ENCODE peak calls at places on chromosomes 5 and 9, in six cellular contexts. I is mammary epithelial cell; J is PC-3; W is IMR-90; B is CD8-positive, alpha-beta T cell; X is body of pancreas. R is an unnamed sample. For H3K36me3, the result is how much of the 10 kb centered on the place peaks cover.

GRCh38 chr5:76537073-76537543 is 86.1 kb downstream of the F2RL2 start:
- DNase-seq in X (no peak), B (no peak), J (peak), W (peak), I (no peak), R (no peak)

GRCh38 chr9:75239176-75239575 is 150.9 kb downstream of the OSTF1 start:
- DNase-seq in B (no peak), X (peak), J (peak), I (peak), W (peak), R (no peak)

GRCh38 chr9:112890106-112891081 is at the start of gene SLC46A2:
- DNase-seq in W (no peak), I (peak), B (no peak), X (peak), J (no peak), R (no peak)

GRCh38 chr9:108671156-108671555 is 184.6 kb downstream of the ACTL7B start:
- DNase-seq in W (peak), X (no peak), I (peak), J (peak), B (no peak), R (peak)

GRCh38 chr5:126338516-126339153 is 84.6 kb upstream of the GRAMD2B start:
- DNase-seq in J (no peak), B (no peak), X (no peak), W (no peak), I (no peak), R (no peak)

GRCh38 chr5:65382582-65382981 is 99.1 kb downstream of the ADAMTS6 start:
- DNase-seq in J (peak), X (no peak), I (no peak), B (no peak), W (peak), R (no peak)

GRCh38 chr5:132772291-132773070 is 4.6 kb downstream of the SEPTIN8 start:
- DNase-seq in I (no peak), X (no peak), B (no peak), J (no peak), W (no peak), R (no peak)

GRCh38 chr9:93651521-93651950 is 75.2 kb downstream of the PHF2 start:
- DNase-seq in I (no peak), W (no peak), J (no peak), B (no peak), X (no peak), R (no peak)

GRCh38 chr5:132057498-132058255 is 2.8 kb upstream of the IL3 start:
- DNase-seq in W (no peak), X (no peak), B (peak), J (no peak), I (no peak), R (no peak)

GRCh38 chr9:134458111-134458845 is 132.0 kb downstream of the RXRA start:
- DNase-seq in W (peak), I (no peak), J (no peak), B (no peak), X (no peak), R (no peak)

GRCh38 chr5:120096413-120096812 is 367.7 kb upstream of the PRR16 start:
- DNase-seq in B (no peak), X (no peak), W (peak), J (peak), I (peak), R (no peak)

GRCh38 chr5:67133781-67134180 is 62.8 kb downstream of the CD180 start:
- DNase-seq in B (no peak), W (no peak), I (no peak), X (no peak), J (no peak), R (no peak)

GRCh38 chr9:108963459-108964143 is 29.4 kb downstream of the ABITRAM start:
- DNase-seq in X (no peak), W (peak), I (no peak), J (no peak), B (no peak), R (no peak)

GRCh38 chr5:135122797-135123196 is 88.8 kb upstream of the PITX1 start:
- DNase-seq in I (no peak), W (no peak), X (no peak), J (no peak), B (no peak), R (no peak)

GRCh38 chr5:92758552-92758951 is 822.5 kb downstream of the NR2F1-AS1 start:
- DNase-seq in I (peak), W (peak), B (no peak), X (no peak), J (peak), R (no peak)

GRCh38 chr9:23820731-23821399 is 5.2 kb downstream of the ELAVL2 start:
- DNase-seq in B (no peak), I (no peak), W (no peak), J (peak), X (no peak), R (no peak)

GRCh38 chr9:31745468-31745867 is 639.0 kb upstream of the ACO1 start:
- DNase-seq in J (no peak), I (no peak), X (no peak), W (no peak), B (no peak), R (no peak)

GRCh38 chr5:98770911-98771322 is 2.5 kb upstream of the RGMB start:
- DNase-seq in J (no peak), I (peak), X (no peak), W (peak), B (no peak), R (no peak)

GRCh38 chr5:140565780-140566095 is 1.1 kb downstream of the SLC35A4 start:
- DNase-seq in I (no peak), B (no peak), J (no peak), W (no peak), X (no peak), R (no peak)

GRCh38 chr5:14331377-14331776 is 188.2 kb downstream of the TRIO start:
- DNase-seq in X (no peak), B (no peak), I (no peak), W (peak), J (no peak), R (no peak)

GRCh38 chr5:145510324-145510723 is 324.8 kb downstream of the PRELID2 start:
- DNase-seq in J (no peak), I (no peak), B (no peak), X (peak), W (peak), R (no peak)

GRCh38 chr9:69674112-69674511 is 1.9 kb upstream of the APBA1 start:
- DNase-seq in X (no peak), I (no peak), J (peak), W (no peak), B (no peak), R (no peak)

GRCh38 chr5:142404046-142404477 is 79.2 kb upstream of the SPRY4 start:
- DNase-seq in W (peak), X (no peak), J (no peak), B (no peak), I (no peak), R (no peak)

GRCh38 chr9:37947987-37948386 is 44.1 kb upstream of the SLC25A51 start:
- DNase-seq in J (no peak), I (peak), W (no peak), B (no peak), X (no peak), R (no peak)

GRCh38 chr9:77427256-77427927 is 220.7 kb downstream of the GNA14 start:
- DNase-seq in I (no peak), B (no peak), X (no peak), J (no peak), W (no peak), R (no peak)

GRCh38 chr9:75992480-75993206 is 102.2 kb downstream of the PCSK5 start:
- DNase-seq in J (no peak), W (no peak), B (no peak), X (no peak), I (no peak), R (no peak)

GRCh38 chr9:109241931-109242330 is 74.9 kb upstream of the FRRS1L start:
- DNase-seq in J (no peak), W (no peak), X (peak), B (no peak), I (no peak), R (no peak)

GRCh38 chr5:41281215-41281810 is 68.0 kb upstream of the C6 start:
- DNase-seq in I (no peak), B (no peak), X (no peak), J (no peak), W (no peak), R (no peak)

GRCh38 chr9:13205824-13206223 is 73.7 kb downstream of the MPDZ start:
- DNase-seq in B (no peak), X (no peak), J (no peak), W (no peak), I (no peak), R (no peak)

GRCh38 chr5:112583166-112583565 is 154.5 kb upstream of the APC start:
- DNase-seq in J (no peak), B (no peak), I (no peak), X (no peak), W (no peak), R (no peak)

GRCh38 chr5:24364711-24365110 is 280.1 kb downstream of the CDH10 start:
- DNase-seq in W (no peak), X (no peak), I (no peak), B (no peak), J (no peak), R (no peak)

GRCh38 chr9:35771524-35771923 is 17.4 kb upstream of the MSMP start:
- DNase-seq in J (peak), X (peak), I (peak), W (no peak), B (no peak), R (no peak)

GRCh38 chr5:119315516-119315949 is 40.3 kb upstream of the TNFAIP8 start:
- DNase-seq in I (peak), B (peak), X (no peak), J (peak), W (no peak), R (no peak)

GRCh38 chr5:168699002-168699401 is 119.8 kb upstream of the PANK3 start:
- DNase-seq in W (no peak), X (no peak), I (no peak), B (no peak), J (no peak), R (no peak)

GRCh38 chr5:175657593-175658271 is at the start of gene HRH2:
- DNase-seq in W (no peak), X (no peak), I (peak), J (no peak), B (peak), R (no peak)

GRCh38 chr5:133236976-133237375 is 185.2 kb downstream of the HSPA4 start:
- DNase-seq in W (no peak), I (no peak), X (no peak), B (no peak), J (no peak), R (no peak)

GRCh38 chr9:35501941-35502340 is 12.0 kb downstream of the RUSC2 start:
- DNase-seq in I (no peak), J (no peak), W (no peak), B (no peak), X (no peak), R (no peak)

GRCh38 chr9:83955985-83956287 is 24.1 kb downstream of the HNRNPK start:
- DNase-seq in J (no peak), I (no peak), B (no peak), X (no peak), W (no peak), R (no peak)

GRCh38 chr5:135246923-135247795 is 151.9 kb downstream of the MACROH2A1 start:
- DNase-seq in W (peak), B (no peak), I (peak), J (peak), X (no peak), R (no peak)

GRCh38 chr5:17294639-17295311 is 77.3 kb downstream of the BASP1 start:
- DNase-seq in B (no peak), I (no peak), J (no peak), X (no peak), W (no peak), R (no peak)

GRCh38 chr5:17290620-17290974 is 73.2 kb downstream of the BASP1 start:
- DNase-seq in I (no peak), X (no peak), W (no peak), B (no peak), J (no peak), R (no peak)

GRCh38 chr5:17292434-17293015 is 75.1 kb downstream of the BASP1 start:
- DNase-seq in J (no peak), B (no peak), W (no peak), I (no peak), X (no peak), R (no peak)

GRCh38 chr5:17289681-17290619 is 72.5 kb downstream of the BASP1 start:
- DNase-seq in J (no peak), X (no peak), I (no peak), W (peak), B (no peak), R (no peak)

GRCh38 chr5:17295671-17296070 is 78.2 kb downstream of the BASP1 start:
- DNase-seq in J (no peak), B (no peak), W (no peak), X (no peak), I (no peak), R (no peak)
- H3K36me3 ChIP-seq in J (under half), B (under half), W (under half), X (under half), I (under half), R (under half)

DNA sequence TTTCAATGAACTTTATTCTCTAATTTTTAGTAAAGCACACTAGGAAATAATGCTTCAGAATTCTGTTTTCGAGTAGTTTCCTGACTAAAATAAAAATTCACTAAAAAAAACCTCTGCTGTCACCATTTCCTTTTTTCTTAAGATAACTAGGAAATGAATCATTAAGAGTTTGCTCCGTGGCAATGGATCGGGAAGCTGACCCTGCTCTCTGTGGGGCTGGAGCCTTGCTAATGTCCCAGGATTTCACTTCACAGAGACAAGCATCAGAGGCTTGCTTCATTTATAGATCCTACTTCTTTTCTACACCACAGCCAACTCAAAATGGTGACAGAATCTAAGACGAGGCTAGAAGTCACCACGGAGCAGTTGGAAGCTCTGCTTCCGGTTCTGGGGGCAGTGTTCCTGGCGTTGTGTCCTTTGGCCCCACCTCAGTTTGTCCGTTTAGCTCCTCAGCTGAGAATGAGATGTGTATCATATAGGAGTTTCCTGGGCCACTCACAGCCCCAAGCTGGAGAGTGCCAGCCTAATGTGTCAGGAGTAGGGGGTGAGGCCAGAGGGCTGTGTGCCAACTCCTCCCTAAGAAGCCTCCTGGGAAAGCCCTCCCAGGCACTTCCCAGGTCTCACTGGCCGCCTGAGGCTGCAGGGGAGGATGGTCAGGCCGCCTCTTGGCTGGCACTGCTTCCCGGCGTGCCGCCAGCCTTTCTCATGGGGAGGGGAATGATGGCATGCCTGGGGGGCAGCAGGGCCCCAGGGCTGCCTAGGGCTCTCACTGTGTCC is 19.6 kb downstream of the TENT4A start:
- DNase-seq in J (peak), I (peak), W (peak), X (peak), B (no peak), R (no peak)
- H3K27ac ChIP-seq in J (peak), I (peak), W (peak), X (peak), B (no peak), R (no peak)

GRCh38 chr9:107638496-107638895 is 148.9 kb upstream of the KLF4 start:
- DNase-seq in W (no peak), B (no peak), X (no peak), J (no peak), I (no peak), R (no peak)

GRCh38 chr9:107639426-107639825 is 149.9 kb upstream of the KLF4 start:
- DNase-seq in X (no peak), J (no peak), W (no peak), B (no peak), I (no peak), R (no peak)

GRCh38 chr9:107638922-107639321 is 149.4 kb upstream of the KLF4 start:
- DNase-seq in I (no peak), W (peak), J (no peak), X (peak), B (no peak), R (no peak)

GRCh38 chr9:107636596-107637405 is 147.2 kb upstream of the KLF4 start:
- DNase-seq in X (no peak), J (no peak), B (no peak), W (peak), I (no peak), R (no peak)

GRCh38 chr9:107637421-107638420 is 148.2 kb upstream of the KLF4 start:
- DNase-seq in W (peak), X (peak), B (no peak), J (peak), I (peak), R (peak)
- H3K4me3 ChIP-seq in W (peak), X (peak), B (no peak), J (peak), I (peak), R (peak)

DNA sequence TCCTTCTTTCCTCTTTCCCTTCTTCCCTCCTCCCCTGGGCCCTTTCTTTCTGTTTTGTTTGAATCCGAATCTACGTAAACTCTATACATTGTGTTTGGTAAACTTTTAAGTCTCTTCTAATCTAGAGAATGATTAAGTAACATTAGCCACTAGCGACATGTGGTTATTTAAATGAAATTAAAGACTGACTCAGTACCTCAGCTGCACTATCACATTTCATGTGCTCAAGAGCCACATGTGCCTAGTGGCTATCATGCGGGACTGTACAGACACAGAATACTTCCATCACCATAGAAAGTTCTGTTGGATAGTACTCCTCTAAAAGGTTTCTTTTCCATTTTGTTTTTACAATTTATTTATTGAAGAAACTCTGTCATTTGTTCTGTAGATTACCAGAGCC is 29.0 kb downstream of the DCTN4 start:
- DNase-seq in J (no peak), X (no peak), B (no peak), W (peak), I (no peak), R (no peak)
- H3K36me3 ChIP-seq in J (half or more), X (under half), B (half or more), W (under half), I (under half), R (under half)

GRCh38 chr9:92439921-92440750 is 15.9 kb upstream of the OMD start:
- DNase-seq in J (peak), W (peak), X (no peak), B (no peak), I (peak), R (no peak)
- H3K27ac ChIP-seq in J (peak), W (no peak), X (no peak), B (no peak), I (peak), R (no peak)

DNA sequence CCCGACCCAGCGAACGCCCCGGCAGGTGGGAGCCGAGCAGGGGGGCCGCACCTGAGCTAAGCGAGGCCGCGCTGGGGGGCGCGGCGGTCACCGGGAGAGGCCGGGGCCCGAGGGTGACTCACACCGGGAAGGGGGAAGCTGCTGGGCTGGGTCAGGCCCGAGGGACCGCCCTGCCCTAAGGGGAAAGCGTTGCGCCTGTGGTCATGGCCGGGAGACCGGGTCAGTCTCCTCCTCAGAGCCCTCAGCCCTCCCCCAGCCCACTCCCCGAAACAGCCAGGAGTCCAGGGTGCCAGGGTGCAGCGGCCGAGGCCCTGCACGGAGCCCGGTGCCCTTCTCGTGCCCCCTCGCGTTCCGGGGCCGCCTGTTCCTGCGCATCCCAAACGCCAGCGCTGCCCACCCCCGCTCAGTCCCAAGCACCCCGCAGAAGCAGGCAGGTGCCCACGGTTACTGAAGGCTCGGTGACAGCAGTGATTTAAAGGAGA is 658 bp downstream of the NOXA1 start:
- DNase-seq in W (no peak), J (peak), B (no peak), I (no peak), X (peak), R (no peak)
- H3K4me3 ChIP-seq in W (peak), J (peak), B (peak), I (peak), X (peak), R (peak)

GRCh38 chr9:97668485-97668884 is 28.7 kb downstream of the XPA start:
- DNase-seq in J (no peak), X (no peak), B (no peak), W (no peak), I (no peak), R (no peak)

GRCh38 chr9:97672403-97672802 is 24.7 kb downstream of the XPA start:
- DNase-seq in B (no peak), X (no peak), W (no peak), I (no peak), J (no peak), R (no peak)

GRCh38 chr9:97670586-97670985 is 26.6 kb downstream of the XPA start:
- DNase-seq in I (no peak), W (no peak), J (no peak), X (no peak), B (no peak), R (no peak)

GRCh38 chr9:97665742-97666141 is 31.4 kb downstream of the XPA start:
- DNase-seq in W (no peak), I (no peak), J (no peak), B (no peak), X (no peak), R (no peak)

GRCh38 chr9:97666907-97667686 is 30.0 kb downstream of the XPA start:
- DNase-seq in I (no peak), J (no peak), X (no peak), W (no peak), B (no peak), R (no peak)
- H3K36me3 ChIP-seq in I (half or more), J (half or more), X (under half), W (half or more), B (half or more), R (under half)

R was measured in iPS DF 6.9.